ENCODE peak calls at places on chromosomes 11 and 22, in ten cellular contexts. N, Z, J, V, W, Q, O, U, H and L are unnamed samples.

GRCh38 chr11:69471329-69472052 is 10.0 kb upstream of the LINC01488 start:
- DNase-seq in N (no peak), Z (no peak), J (peak; percentile 23), V (no peak), W (peak; percentile 46), Q (no peak), O (no peak), U (no peak), H (no peak), L (no peak)

GRCh38 chr11:43874738-43875137 is 5.9 kb upstream of the ALKBH3 start:
- DNase-seq in N (no peak), Z (no peak), J (no peak), V (no peak), W (no peak), Q (no peak), O (no peak), U (no peak), H (no peak), L (no peak)

GRCh38 chr22:20390394-20390907 is 3.5 kb upstream of the ZNF74 start:
- DNase-seq in N (no peak), Z (no peak), J (no peak), V (no peak), W (no peak), Q (no peak), O (no peak), U (no peak), H (no peak), L (no peak)

GRCh38 chr11:117175104-117175503 is 3.4 kb upstream of the SIDT2 start:
- DNase-seq in N (no peak), Z (no peak), J (no peak), V (no peak), W (no peak), Q (no peak), O (no peak), U (no peak), H (no peak), L (no peak)

GRCh38 chr11:44979536-44980399 is 29.1 kb upstream of the TP53I11 start:
- DNase-seq in N (no peak), Z (peak; percentile 71), J (no peak), V (no peak), W (no peak), Q (no peak), O (no peak), U (no peak), H (peak; percentile 92), L (peak; percentile 67)

GRCh38 chr22:20569059-20570058 is 61.9 kb downstream of the MED15 start:
- DNase-seq in N (peak; percentile 99), Z (peak; percentile 66), J (peak; percentile 98), V (no peak), W (no peak), Q (peak; percentile 99), O (peak; percentile 82), U (peak; percentile 97), H (peak; percentile 90), L (peak; percentile 96)

GRCh38 chr22:45179276-45180049 is 15.7 kb downstream of the NUP50 start:
- DNase-seq in N (no peak), Z (no peak), J (no peak), V (no peak), W (no peak), Q (no peak), O (no peak), U (no peak), H (no peak), L (no peak)

GRCh38 chr11:103773059-103773458 is 263.4 kb upstream of the DDI1 start:
- DNase-seq in N (peak; percentile 63), Z (no peak), J (peak; percentile 95), V (no peak), W (no peak), Q (peak; percentile 90), O (no peak), U (peak; percentile 57), H (no peak), L (no peak)

GRCh38 chr22:30822216-30823014 is 127.7 kb downstream of the OSBP2 start:
- DNase-seq in N (no peak), Z (no peak), J (no peak), V (peak; percentile 66), W (peak; percentile 16), Q (no peak), O (no peak), U (no peak), H (no peak), L (no peak)

GRCh38 chr11:3913921-3914320 is 58.5 kb downstream of the STIM1 start:
- DNase-seq in N (no peak), Z (no peak), J (no peak), V (no peak), W (no peak), Q (no peak), O (no peak), U (no peak), H (no peak), L (no peak)

GRCh38 chr11:2558402-2558801 is 113.6 kb downstream of the KCNQ1 start:
- DNase-seq in N (no peak), Z (peak; percentile 16), J (no peak), V (no peak), W (no peak), Q (no peak), O (no peak), U (no peak), H (no peak), L (no peak)

DNA sequence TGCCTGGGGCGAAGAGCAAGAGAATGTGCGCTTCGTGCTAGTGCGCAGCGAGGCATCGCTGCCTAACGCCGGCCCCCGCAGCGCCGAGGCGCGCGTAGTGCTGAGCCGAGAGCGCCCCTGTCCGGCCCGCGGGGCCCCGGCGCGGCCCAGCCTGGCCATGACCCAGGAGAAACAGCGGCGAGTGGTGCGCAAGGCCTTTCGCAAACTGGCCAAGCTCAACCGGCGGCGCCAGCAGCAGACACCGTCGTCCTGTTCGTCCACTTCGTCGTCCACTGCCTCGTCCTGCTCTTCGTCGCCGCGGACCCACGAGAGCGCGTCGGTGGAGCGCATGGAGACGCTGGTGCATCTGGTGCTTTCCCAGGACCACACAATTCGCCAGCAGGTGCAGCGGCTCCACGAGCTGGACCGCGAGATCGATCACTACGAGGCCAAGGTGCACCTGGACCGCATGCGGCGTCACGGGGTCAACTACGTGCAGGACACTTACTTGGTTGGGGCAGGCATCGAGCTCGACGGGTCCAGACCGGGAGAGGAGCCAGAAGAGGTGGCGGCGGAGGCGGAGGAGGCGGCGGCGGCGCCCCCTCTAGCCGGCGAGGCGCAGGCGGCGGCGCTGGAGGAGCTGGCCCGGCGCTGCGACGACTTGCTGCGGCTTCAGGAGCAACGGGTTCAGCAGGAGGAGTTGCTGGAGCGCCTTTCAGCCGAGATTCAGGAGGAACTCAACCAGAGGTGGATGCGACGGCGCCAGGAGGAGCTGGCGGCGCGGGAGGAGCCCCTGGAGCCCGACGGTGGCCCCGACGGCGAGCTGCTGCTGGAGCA is 1.0 kb downstream of the RASSF10 start:
- DNase-seq in N (no peak), Z (peak; percentile 52), J (peak; percentile 21), V (peak; percentile 84), W (peak; percentile 37), Q (peak; percentile 21), O (no peak), U (no peak), H (no peak), L (no peak)
- TF ChIP-seq CTCF in N (no peak), Z (no peak), J (no peak), V (peak; percentile 16), W (peak; percentile 18), Q (no peak), O (no peak), U (no peak), H (no peak), L (no peak)

DNA sequence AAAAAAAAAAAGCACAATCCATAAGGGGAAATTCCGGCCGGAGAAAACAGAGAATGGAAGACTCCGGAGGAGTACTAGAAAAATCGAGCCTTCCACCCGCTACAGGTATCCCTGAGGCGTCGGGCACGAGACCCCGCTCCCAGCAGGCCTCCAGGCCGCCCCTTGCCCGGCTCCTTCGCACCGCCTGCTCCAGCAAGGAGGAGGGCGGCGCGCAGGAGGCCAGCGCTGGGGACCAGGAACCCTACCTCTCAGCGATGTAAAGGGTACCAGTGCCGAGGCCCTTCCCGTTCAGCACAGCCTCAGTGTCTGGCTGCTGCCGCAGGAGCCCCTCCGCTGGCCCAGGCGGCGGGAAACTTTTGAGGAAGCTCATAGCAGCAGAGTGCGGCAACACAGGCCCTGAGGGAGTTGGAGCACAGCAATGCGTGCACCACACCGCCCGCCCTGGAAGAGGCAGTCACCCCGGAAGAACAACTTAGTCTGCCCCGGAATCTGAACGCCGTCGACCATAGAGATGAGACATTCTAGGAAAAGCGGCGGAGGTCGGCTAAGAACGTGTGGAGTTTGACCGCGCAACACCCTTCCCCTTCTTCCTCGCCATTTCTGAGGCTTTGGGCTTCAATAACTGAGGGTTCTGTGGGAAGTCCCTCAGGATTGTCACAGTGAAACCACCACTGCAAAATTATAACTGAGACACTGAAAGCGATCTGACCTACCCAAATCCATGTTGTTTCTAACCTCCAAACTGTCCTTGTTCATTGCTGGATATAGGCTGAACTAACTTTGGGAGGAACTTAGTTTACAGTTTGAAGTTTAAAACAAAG is at the start of gene CLNS1A:
- DNase-seq in N (peak; percentile 83), Z (peak; percentile 86), J (peak; percentile 89), V (peak; percentile 85), W (peak; percentile 66), Q (peak; percentile 92), O (peak; percentile 87), U (peak; percentile 42), H (peak; percentile 93), L (peak; percentile 90)
- TF ChIP-seq CTCF in N (peak; percentile 11), Z (no peak), J (no peak), V (no peak), W (no peak), Q (peak; percentile 16), O (no peak), U (no peak), H (no peak), L (no peak)

DNA sequence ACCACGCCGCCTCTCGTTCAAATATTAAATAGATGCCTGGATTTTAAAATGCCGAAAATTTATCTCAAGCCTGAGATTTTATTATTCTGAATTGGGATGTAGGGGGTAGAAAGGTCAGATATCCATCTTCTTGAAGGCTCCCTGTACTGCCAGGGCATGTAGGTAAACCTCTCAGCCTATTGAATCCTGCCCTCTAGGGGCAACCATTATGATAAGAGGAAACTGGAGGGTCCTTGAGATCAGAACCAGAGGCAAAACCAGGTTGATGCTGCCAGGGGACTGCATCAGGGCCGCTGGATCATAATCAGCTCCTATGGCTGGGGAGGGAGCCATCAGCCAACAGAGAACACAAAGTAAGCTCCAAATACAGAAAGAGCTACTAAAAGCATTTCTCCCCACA is 92.4 kb downstream of the KCNC1 start:
- DNase-seq in N (no peak), Z (no peak), J (no peak), V (no peak), W (no peak), Q (no peak), O (no peak), U (no peak), H (peak; percentile 41), L (peak; percentile 35)
- TF ChIP-seq CTCF in N (peak; percentile 41), Z (no peak), J (peak; percentile 25), V (no peak), W (peak; percentile 32), Q (peak; percentile 36), O (no peak), U (no peak), H (peak; percentile 57), L (peak; percentile 26)

DNA sequence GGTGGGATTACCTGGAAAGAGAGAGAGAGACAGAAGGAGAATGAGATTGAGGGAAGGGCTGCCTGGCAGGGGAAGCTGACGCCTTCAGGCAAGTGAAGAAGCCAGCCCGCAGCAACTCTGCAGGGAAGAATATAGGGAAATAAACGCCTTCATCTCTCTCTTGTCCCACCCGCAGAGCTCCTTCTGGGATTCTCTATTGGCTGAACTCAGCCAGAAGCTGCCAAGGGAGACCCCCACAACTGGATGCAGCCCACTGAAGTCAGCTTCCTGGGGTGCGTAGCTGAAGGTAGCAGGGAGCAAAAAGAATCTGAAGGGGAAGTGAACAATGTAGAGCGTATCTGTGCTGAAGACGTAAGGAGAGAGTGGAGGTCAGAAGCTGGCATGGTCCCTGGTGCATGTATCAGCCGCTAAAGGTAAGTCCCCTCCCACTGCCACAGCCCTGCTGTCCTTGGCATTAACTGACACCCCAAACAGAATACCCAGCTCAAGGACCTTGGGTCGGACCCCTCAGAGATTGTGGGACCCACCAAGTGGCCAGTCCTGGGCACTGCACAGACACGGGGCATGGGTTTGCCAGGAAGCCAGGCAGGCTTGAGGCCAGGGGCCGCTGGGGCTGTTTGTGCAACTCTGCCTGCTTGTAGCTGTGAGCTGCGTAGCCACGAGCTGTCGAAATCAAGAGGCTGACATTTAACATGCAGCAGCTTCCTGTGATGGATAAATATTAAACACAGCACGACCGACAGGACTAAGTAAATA is 469.9 kb downstream of the MN1 start:
- DNase-seq in N (no peak), Z (no peak), J (peak; percentile 28), V (peak; percentile 73), W (peak; percentile 23), Q (peak; percentile 86), O (no peak), U (no peak), H (peak; percentile 4), L (peak; percentile 39)
- TF ChIP-seq CTCF in N (no peak), Z (no peak), J (peak; percentile 32), V (peak; percentile 59), W (peak; percentile 49), Q (peak; percentile 69), O (no peak), U (peak; percentile 68), H (peak; percentile 30), L (no peak)